ENCODE peak calls at places on chromosome 4, in seven cellular contexts. V, H, E, U, A, W and T are unnamed samples.
A peak's percentile ranks its signal among the peaks of the same experiment; 100 is the strongest.

GRCh38 chr4:54439831-54440243 is 210.7 kb downstream of the PDGFRA start:
- DNase-seq in V (no peak), H (no peak), E (peak; percentile 56), U (peak; percentile 58), A (peak; percentile 70), W (no peak), T (peak; percentile 9)

GRCh38 chr4:56681158-56681848 is at the start of gene HOPX:
- DNase-seq in V (peak; percentile 42), H (no peak), E (no peak), U (peak; percentile 56), A (no peak), W (no peak), T (no peak)

GRCh38 chr4:40843696-40844095 is 93.9 kb downstream of the NSUN7 start:
- DNase-seq in V (peak; percentile 42), H (no peak), E (no peak), U (no peak), A (no peak), W (no peak), T (no peak)

GRCh38 chr4:22712105-22712504 is 19.4 kb downstream of the GBA3 start:
- DNase-seq in V (no peak), H (no peak), E (no peak), U (no peak), A (no peak), W (no peak), T (no peak)

GRCh38 chr4:25949166-25949748 is 35.2 kb downstream of the SMIM20 start:
- DNase-seq in V (no peak), H (peak; percentile 41), E (no peak), U (no peak), A (no peak), W (no peak), T (no peak)

GRCh38 chr4:77619408-77619807 is 13.8 kb downstream of the CXCL13 start:
- DNase-seq in V (no peak), H (no peak), E (no peak), U (no peak), A (no peak), W (no peak), T (no peak)

GRCh38 chr4:40305329-40306193 is 29.6 kb upstream of the CHRNA9 start:
- DNase-seq in V (peak; percentile 39), H (no peak), E (no peak), U (no peak), A (no peak), W (no peak), T (no peak)

GRCh38 chr4:76449362-76449767 is 14.3 kb downstream of the SHROOM3 start:
- DNase-seq in V (no peak), H (no peak), E (peak; percentile 19), U (peak; percentile 87), A (no peak), W (no peak), T (no peak)

GRCh38 chr4:53889335-53890084 is 174.9 kb downstream of the CHIC2 start:
- DNase-seq in V (no peak), H (no peak), E (no peak), U (peak; percentile 12), A (no peak), W (no peak), T (no peak)

GRCh38 chr4:39469429-39470077 is 10.7 kb downstream of the LIAS start:
- DNase-seq in V (peak; percentile 63), H (peak; percentile 41), E (peak; percentile 88), U (peak; percentile 81), A (peak; percentile 87), W (peak; percentile 51), T (peak; percentile 71)

GRCh38 chr4:142566780-142567179 is 279.3 kb downstream of the INPP4B start:
- DNase-seq in V (no peak), H (no peak), E (no peak), U (no peak), A (no peak), W (no peak), T (no peak)

GRCh38 chr4:141497627-141498026 is 138.8 kb upstream of the IL15 start:
- DNase-seq in V (peak; percentile 26), H (no peak), E (no peak), U (no peak), A (no peak), W (no peak), T (no peak)

GRCh38 chr4:147336252-147336651 is 144.6 kb upstream of the EDNRA start:
- DNase-seq in V (no peak), H (no peak), E (peak; percentile 63), U (peak; percentile 53), A (no peak), W (no peak), T (no peak)

GRCh38 chr4:1344696-1345095 is 2.3 kb upstream of the UVSSA start:
- DNase-seq in V (no peak), H (no peak), E (no peak), U (no peak), A (no peak), W (no peak), T (no peak)

GRCh38 chr4:9976781-9977180 is 44.5 kb downstream of the SLC2A9 start:
- DNase-seq in V (no peak), H (no peak), E (no peak), U (no peak), A (no peak), W (no peak), T (no peak)

GRCh38 chr4:158599150-158599549 is 72.5 kb downstream of the C4orf46 start:
- DNase-seq in V (no peak), H (no peak), E (peak; percentile 6), U (no peak), A (no peak), W (no peak), T (no peak)

GRCh38 chr4:91282217-91282616 is 1021.5 kb upstream of the GRID2 start:
- DNase-seq in V (no peak), H (no peak), E (no peak), U (no peak), A (no peak), W (no peak), T (no peak)

GRCh38 chr4:11615601-11616000 is 186.9 kb upstream of the HS3ST1 start:
- DNase-seq in V (no peak), H (no peak), E (no peak), U (no peak), A (no peak), W (no peak), T (no peak)

GRCh38 chr4:23827971-23828680 is 61.7 kb downstream of the PPARGC1A start:
- DNase-seq in V (no peak), H (no peak), E (no peak), U (peak; percentile 70), A (peak; percentile 5), W (no peak), T (no peak)

GRCh38 chr4:1880332-1880731 is 9.1 kb downstream of the NSD2 start:
- DNase-seq in V (no peak), H (no peak), E (peak; percentile 48), U (no peak), A (no peak), W (no peak), T (no peak)

GRCh38 chr4:15042529-15043167 is 40.4 kb downstream of the CPEB2 start:
- DNase-seq in V (no peak), H (no peak), E (peak; percentile 25), U (peak; percentile 59), A (peak; percentile 64), W (no peak), T (no peak)

GRCh38 chr4:121112530-121112929 is 40.2 kb upstream of the NDNF start:
- DNase-seq in V (no peak), H (no peak), E (no peak), U (no peak), A (peak; percentile 4), W (no peak), T (no peak)

GRCh38 chr4:92334716-92335350 is 31.1 kb downstream of the GRID2 start:
- DNase-seq in V (no peak), H (no peak), E (no peak), U (peak; percentile 69), A (peak; percentile 27), W (no peak), T (no peak)

GRCh38 chr4:83890816-83891215 is 354.9 kb downstream of the GPAT3 start:
- DNase-seq in V (no peak), H (no peak), E (no peak), U (peak; percentile 31), A (no peak), W (no peak), T (no peak)

GRCh38 chr4:133839326-133839725 is 362.3 kb downstream of the PABPC4L start:
- DNase-seq in V (no peak), H (no peak), E (peak; percentile 23), U (peak; percentile 6), A (no peak), W (no peak), T (no peak)

GRCh38 chr4:5389756-5390155 is 318.6 kb downstream of the EVC2 start:
- DNase-seq in V (no peak), H (no peak), E (no peak), U (no peak), A (no peak), W (no peak), T (no peak)

GRCh38 chr4:152534541-152535231 is 1.2 kb downstream of the FBXW7 start:
- DNase-seq in V (no peak), H (peak; percentile 59), E (peak; percentile 48), U (peak; percentile 26), A (no peak), W (peak; percentile 62), T (no peak)

GRCh38 chr4:139736661-139737060 is 71.0 kb downstream of the MGST2 start:
- DNase-seq in V (no peak), H (no peak), E (no peak), U (no peak), A (no peak), W (no peak), T (no peak)

GRCh38 chr4:123415977-123416376 is 19.4 kb downstream of the SPRY1 start:
- DNase-seq in V (no peak), H (no peak), E (peak; percentile 73), U (peak; percentile 78), A (peak; percentile 70), W (no peak), T (no peak)

GRCh38 chr4:67581208-67581857 is 22.8 kb downstream of the STAP1 start:
- DNase-seq in V (peak; percentile 24), H (no peak), E (no peak), U (no peak), A (no peak), W (no peak), T (no peak)

GRCh38 chr4:186002853-186003252 is 66.1 kb upstream of the TLR3 start:
- DNase-seq in V (no peak), H (no peak), E (no peak), U (no peak), A (no peak), W (no peak), T (no peak)

GRCh38 chr4:173214661-173215060 is 46.0 kb downstream of the GALNT7 start:
- DNase-seq in V (no peak), H (no peak), E (peak; percentile 51), U (peak; percentile 76), A (no peak), W (no peak), T (no peak)

GRCh38 chr4:127698789-127699200 is 31.4 kb upstream of the SLC25A31 start:
- DNase-seq in V (peak; percentile 59), H (no peak), E (peak; percentile 85), U (peak; percentile 94), A (peak; percentile 69), W (no peak), T (peak; percentile 65)

GRCh38 chr4:169410839-169411770 is 140.3 kb upstream of the SH3RF1 start:
- DNase-seq in V (peak; percentile 38), H (peak; percentile 19), E (peak; percentile 93), U (peak; percentile 75), A (peak; percentile 19), W (no peak), T (peak; percentile 61)

GRCh38 chr4:83025563-83025962 is 9.4 kb upstream of the COPS4 start:
- DNase-seq in V (no peak), H (no peak), E (peak; percentile 8), U (no peak), A (no peak), W (no peak), T (no peak)

GRCh38 chr4:87122252-87122651 is 98.2 kb downstream of the KLHL8 start:
- DNase-seq in V (no peak), H (no peak), E (no peak), U (no peak), A (no peak), W (no peak), T (no peak)

GRCh38 chr4:87426865-87427517 is 4.6 kb downstream of the NUDT9 start:
- DNase-seq in V (no peak), H (no peak), E (no peak), U (no peak), A (no peak), W (no peak), T (no peak)

GRCh38 chr4:72111863-72112262 is 80.1 kb downstream of the NPFFR2 start:
- DNase-seq in V (no peak), H (no peak), E (no peak), U (no peak), A (no peak), W (no peak), T (no peak)